ENCODE peak calls at places on chromosome 1, in eight cellular contexts. X is AG20443; U is heart right ventricle; E is CD4-positive, CD25-positive, alpha-beta regulatory T cell; I is stimulated activated naive B cell treated with anti-CD40 and anti-IgM and Interleukin-4, amounts not matched to agents 10 μg/mL and 1 μg/mL and 100 μg/mL, for 72 hours; D is KG1; J is spleen; Q is lower lobe of right lung. Z is an unnamed sample.

GRCh38 chr1:173436831-173437428 is 40.2 kb upstream of the PRDX6 start:
- DNase-seq in X (no peak), U (no peak), E (no peak), I (no peak), D (no peak), J (no peak), Q (no peak), Z (no peak)

GRCh38 chr1:164092603-164093353 is 466.2 kb upstream of the PBX1 start:
- DNase-seq in X (no peak), U (no peak), E (no peak), I (no peak), D (no peak), J (no peak), Q (peak), Z (no peak)

GRCh38 chr1:65141394-65141793 is 6.6 kb upstream of the AK4 start:
- DNase-seq in X (peak), U (no peak), E (no peak), I (no peak), D (no peak), J (no peak), Q (no peak), Z (no peak)

GRCh38 chr1:54577612-54578011 is 29.6 kb downstream of the ACOT11 start:
- DNase-seq in X (no peak), U (peak), E (no peak), I (no peak), D (no peak), J (peak), Q (peak), Z (no peak)

GRCh38 chr1:8962812-8963669 is 17.4 kb downstream of the CA6 start:
- DNase-seq in X (peak), U (no peak), E (no peak), I (no peak), D (no peak), J (no peak), Q (peak), Z (no peak)

GRCh38 chr1:95027046-95027445 is 45.7 kb downstream of the ALG14 start:
- DNase-seq in X (no peak), U (no peak), E (no peak), I (no peak), D (no peak), J (no peak), Q (no peak), Z (no peak)

GRCh38 chr1:31930827-31931226 is 7.3 kb downstream of the PTP4A2 start:
- DNase-seq in X (no peak), U (no peak), E (no peak), I (no peak), D (no peak), J (no peak), Q (no peak), Z (no peak)

GRCh38 chr1:193549067-193549466 is 362.7 kb upstream of the B3GALT2 start:
- DNase-seq in X (no peak), U (no peak), E (no peak), I (no peak), D (no peak), J (no peak), Q (no peak), Z (no peak)

GRCh38 chr1:203136409-203137042 is 9.0 kb downstream of the ADORA1 start:
- DNase-seq in X (no peak), U (no peak), E (no peak), I (no peak), D (no peak), J (no peak), Q (no peak), Z (peak)

GRCh38 chr1:100629391-100629790 is 90.2 kb upstream of the VCAM1 start:
- DNase-seq in X (no peak), U (no peak), E (no peak), I (no peak), D (no peak), J (no peak), Q (no peak), Z (no peak)

GRCh38 chr1:100584761-100585745 is 47.1 kb downstream of the GPR88 start:
- DNase-seq in X (peak), U (no peak), E (no peak), I (no peak), D (no peak), J (no peak), Q (no peak), Z (no peak)

GRCh38 chr1:52842643-52843310 is at the start of gene ZYG11A:
- DNase-seq in X (peak), U (peak), E (peak), I (peak), D (peak), J (peak), Q (peak), Z (peak)

GRCh38 chr1:29136463-29136915 is 12.8 kb upstream of the TMEM200B start:
- DNase-seq in X (peak), U (no peak), E (no peak), I (no peak), D (no peak), J (peak), Q (no peak), Z (no peak)

GRCh38 chr1:58773406-58773840 is 10.4 kb downstream of the JUN start:
- DNase-seq in X (peak), U (peak), E (no peak), I (peak), D (no peak), J (peak), Q (peak), Z (no peak)

GRCh38 chr1:41018039-41018438 is 3.5 kb downstream of the SLFNL1 start:
- DNase-seq in X (no peak), U (no peak), E (no peak), I (no peak), D (no peak), J (no peak), Q (no peak), Z (no peak)

GRCh38 chr1:59492500-59492899 is 195.6 kb downstream of the FGGY start:
- DNase-seq in X (no peak), U (no peak), E (no peak), I (no peak), D (no peak), J (no peak), Q (no peak), Z (no peak)

GRCh38 chr1:19057784-19058475 is 101.5 kb upstream of the IFFO2 start:
- DNase-seq in X (no peak), U (no peak), E (no peak), I (no peak), D (no peak), J (no peak), Q (no peak), Z (no peak)

GRCh38 chr1:94677714-94678113 is 136.2 kb upstream of the F3 start:
- DNase-seq in X (no peak), U (no peak), E (no peak), I (no peak), D (no peak), J (no peak), Q (no peak), Z (no peak)

GRCh38 chr1:48697066-48697707 is 79.5 kb downstream of the BEND5 start:
- DNase-seq in X (peak), U (peak), E (no peak), I (peak), D (peak), J (peak), Q (peak), Z (peak)

GRCh38 chr1:151574575-151575529 is 34.7 kb downstream of the TUFT1 start:
- DNase-seq in X (peak), U (no peak), E (no peak), I (peak), D (no peak), J (no peak), Q (no peak), Z (no peak)

Z was measured in NCI-H1694 treated with DMSO at 0.1 percent for 48 hours.